ENCODE peak calls at places on chromosome 11, in seven cellular contexts. X is mucosa of gallbladder; D is ELR; N is smooth muscle cell of the brain vasculature; M is CD8-positive, alpha-beta memory T cell; E is T-helper 1 cell; Z is Kasumi-1. P is an unnamed sample.

GRCh38 chr11:87726511-87726910 is 448.7 kb downstream of the RAB38 start:
- DNase-seq in E (no peak), Z (no peak), X (no peak), M (no peak), N (no peak), D (no peak), P (no peak)

GRCh38 chr11:124763156-124763947 is 1.3 kb upstream of the ESAM start:
- DNase-seq in E (peak), N (peak), M (peak), D (peak), Z (peak), X (peak), P (peak)

GRCh38 chr11:27084407-27084985 is 43.9 kb downstream of the BBOX1 start:
- DNase-seq in E (no peak), M (no peak), D (no peak), Z (no peak), N (no peak), X (no peak), P (no peak)

GRCh38 chr11:119262668-119263351 is 54.1 kb downstream of the MCAM start:
- DNase-seq in D (peak), E (peak), X (no peak), Z (peak), M (no peak), N (no peak), P (no peak)

GRCh38 chr11:60343094-60343704 is 16.1 kb downstream of the MS4A6E start:
- DNase-seq in N (no peak), X (no peak), Z (peak), M (no peak), E (no peak), D (peak), P (peak)

GRCh38 chr11:75731095-75731494 is 13.5 kb downstream of the MOGAT2 start:
- DNase-seq in N (no peak), D (no peak), M (no peak), Z (no peak), X (no peak), E (no peak), P (no peak)

GRCh38 chr11:20310137-20310536 is 53.4 kb upstream of the HTATIP2 start:
- DNase-seq in N (peak), E (no peak), X (no peak), D (no peak), M (no peak), Z (no peak), P (no peak)

GRCh38 chr11:22558638-22559037 is 67.0 kb downstream of the FANCF start:
- DNase-seq in Z (no peak), M (no peak), N (no peak), X (no peak), D (no peak), E (no peak), P (no peak)

GRCh38 chr11:64347171-64347867 is 7.3 kb downstream of the CCDC88B start:
- DNase-seq in D (peak), Z (no peak), E (no peak), M (no peak), X (no peak), N (no peak), P (no peak)

GRCh38 chr11:124402326-124402922 is 3.6 kb upstream of the OR8B3 start:
- DNase-seq in X (peak), M (no peak), E (peak), N (peak), Z (peak), D (peak), P (peak)

GRCh38 chr11:113048820-113049555 is 87.8 kb downstream of the NCAM1 start:
- DNase-seq in N (no peak), M (no peak), E (no peak), D (peak), Z (no peak), X (no peak), P (no peak)

GRCh38 chr11:44266056-44266780 is 43.7 kb downstream of the ALX4 start:
- DNase-seq in N (no peak), M (no peak), D (no peak), E (no peak), X (no peak), Z (no peak), P (no peak)

GRCh38 chr11:65639623-65640482 is 2.0 kb downstream of the SIPA1 start:
- DNase-seq in Z (peak), E (peak), N (no peak), D (no peak), X (peak), M (peak), P (no peak)

GRCh38 chr11:26846222-26846621 is 124.4 kb upstream of the SLC5A12 start:
- DNase-seq in M (no peak), X (no peak), D (no peak), E (no peak), N (no peak), Z (no peak), P (no peak)

GRCh38 chr11:20913113-20913512 is 243.7 kb downstream of the NELL1 start:
- DNase-seq in N (no peak), X (no peak), E (no peak), Z (no peak), M (no peak), D (no peak), P (peak)

GRCh38 chr11:63510360-63511130 is 4.7 kb downstream of the LGALS12 start:
- DNase-seq in Z (no peak), X (peak), E (no peak), N (peak), M (no peak), D (peak), P (no peak)

GRCh38 chr11:8709002-8709672 is 26.5 kb downstream of the RPL27A start:
- DNase-seq in N (no peak), M (no peak), D (no peak), Z (no peak), E (no peak), X (peak), P (peak)

GRCh38 chr11:130527648-130528300 is 79.3 kb downstream of the ADAMTS15 start:
- DNase-seq in N (no peak), D (peak), X (no peak), M (no peak), Z (peak), E (no peak), P (no peak)

GRCh38 chr11:125257185-125257584 is 92.6 kb downstream of the PKNOX2 start:
- DNase-seq in X (no peak), M (no peak), D (peak), N (no peak), Z (no peak), E (no peak), P (no peak)

GRCh38 chr11:2343502-2343901 is 33.6 kb upstream of the CD81 start:
- DNase-seq in X (no peak), D (no peak), Z (no peak), E (no peak), M (no peak), N (no peak), P (no peak)

GRCh38 chr11:34837246-34837856 is 78.8 kb downstream of the APIP start:
- DNase-seq in E (no peak), Z (no peak), M (no peak), N (no peak), D (no peak), X (no peak), P (no peak)

GRCh38 chr11:134592391-134592990 is 180.4 kb upstream of the B3GAT1 start:
- DNase-seq in E (peak), N (no peak), D (no peak), M (no peak), X (peak), Z (no peak), P (no peak)

GRCh38 chr11:100922116-100922515 is 207.5 kb downstream of the PGR start:
- DNase-seq in X (no peak), D (no peak), N (no peak), M (no peak), E (no peak), Z (no peak), P (no peak)

GRCh38 chr11:44453213-44453612 is 112.2 kb upstream of the CD82 start:
- DNase-seq in N (no peak), E (no peak), Z (no peak), D (no peak), X (no peak), M (no peak), P (no peak)

GRCh38 chr11:63862923-63863322 is 24.0 kb downstream of the MARK2 start:
- DNase-seq in M (no peak), N (no peak), Z (peak), E (peak), D (no peak), X (peak), P (no peak)

GRCh38 chr11:73387594-73388021 is 11.4 kb downstream of the RELT start:
- DNase-seq in N (no peak), E (no peak), M (no peak), X (no peak), Z (no peak), D (no peak), P (no peak)

GRCh38 chr11:19938051-19938856 is 222.0 kb downstream of the DBX1 start:
- DNase-seq in E (peak), Z (peak), X (peak), D (peak), M (no peak), N (no peak), P (peak)

GRCh38 chr11:61149624-61150615 is 11.3 kb downstream of the VPS37C start:
- DNase-seq in Z (no peak), E (no peak), X (no peak), D (no peak), M (no peak), N (no peak), P (peak)

GRCh38 chr11:111911563-111912401 is at the start of gene CRYAB:
- DNase-seq in X (peak), M (no peak), Z (no peak), N (no peak), E (no peak), D (peak), P (no peak)

GRCh38 chr11:78061088-78061920 is 2.4 kb upstream of the THRSP start:
- DNase-seq in N (no peak), X (no peak), Z (no peak), D (no peak), E (no peak), M (no peak), P (no peak)

GRCh38 chr11:102791271-102792036 is 6.5 kb downstream of the MMP1 start:
- DNase-seq in D (peak), X (no peak), N (no peak), M (no peak), E (no peak), Z (no peak), P (no peak)

GRCh38 chr11:103378931-103379330 is 269.7 kb downstream of the DYNC2H1 start:
- DNase-seq in D (no peak), E (no peak), Z (no peak), X (no peak), N (no peak), M (no peak), P (no peak)

GRCh38 chr11:129202646-129203045 is 10.5 kb upstream of the ARHGAP32 start:
- DNase-seq in Z (no peak), M (no peak), X (no peak), D (no peak), E (no peak), N (no peak), P (peak)

GRCh38 chr11:84673753-84674152 is 953.4 kb downstream of the DLG2 start:
- DNase-seq in D (no peak), N (no peak), M (no peak), X (no peak), E (no peak), Z (no peak), P (peak)

GRCh38 chr11:60981515-60981914 is 10.0 kb downstream of the CD6 start:
- DNase-seq in N (no peak), X (no peak), M (no peak), E (no peak), Z (no peak), D (no peak), P (no peak)

GRCh38 chr11:125923012-125923579 is 18.8 kb downstream of the DDX25 start:
- DNase-seq in Z (peak), M (peak), D (peak), N (peak), E (peak), X (peak), P (peak)

GRCh38 chr11:101477926-101478325 is 105.9 kb downstream of the TRPC6 start:
- DNase-seq in D (no peak), X (no peak), N (no peak), E (no peak), M (no peak), Z (no peak), P (no peak)

GRCh38 chr11:81869337-81870065 is 864.2 kb downstream of the FAM181B start:
- DNase-seq in N (no peak), X (peak), D (no peak), E (peak), M (peak), Z (peak), P (no peak)

GRCh38 chr11:129144256-129144655 is 47.9 kb downstream of the ARHGAP32 start:
- DNase-seq in N (no peak), M (no peak), Z (no peak), E (no peak), D (peak), X (no peak), P (no peak)